ENCODE peak calls at places on chromosomes 12 and 14, in nine cellular contexts. Y, K, D, A, P, G, B, S and X are unnamed samples.
A peak's percentile ranks its signal among the peaks of the same experiment; 100 is the strongest.

GRCh38 chr12:92602930-92603623 is 99.7 kb upstream of the PLEKHG7 start:
- DNase-seq in A (no peak), D (no peak), K (no peak), S (no peak), P (no peak), Y (peak; percentile 41), B (no peak), G (no peak), X (no peak)

GRCh38 chr12:70919597-70920035 is 922 bp downstream of the PTPRR start:
- DNase-seq in B (no peak), G (no peak), K (peak; percentile 59), S (peak; percentile 9), P (no peak), D (no peak), Y (no peak), A (no peak), X (no peak)

GRCh38 chr14:51302319-51303030 is 62.4 kb downstream of the TMX1 start:
- DNase-seq in G (no peak), S (no peak), K (no peak), Y (no peak), D (no peak), B (no peak), P (no peak), A (peak; percentile 31), X (no peak)

GRCh38 chr14:104554608-104555401 is 24.8 kb upstream of the C14orf180 start:
- DNase-seq in Y (no peak), G (no peak), K (no peak), D (no peak), B (no peak), S (no peak), A (peak; percentile 11), P (peak; percentile 58), X (no peak)

GRCh38 chr14:61478971-61479473 is 157.6 kb downstream of the PRKCH start:
- DNase-seq in D (no peak), Y (no peak), G (no peak), B (no peak), P (no peak), K (peak; percentile 81), S (no peak), A (no peak), X (no peak)

GRCh38 chr14:69982220-69982795 is 103.1 kb downstream of the SMOC1 start:
- DNase-seq in Y (no peak), B (no peak), D (no peak), K (no peak), G (no peak), A (no peak), S (no peak), P (no peak), X (no peak)

GRCh38 chr14:65604946-65605345 is 192.4 kb downstream of the FUT8 start:
- DNase-seq in B (no peak), S (no peak), K (no peak), Y (peak; percentile 13), P (no peak), D (no peak), G (no peak), A (no peak), X (no peak)

GRCh38 chr12:55738113-55739024 is 4.6 kb upstream of the GDF11 start:
- DNase-seq in Y (peak; percentile 82), P (peak; percentile 90), G (peak; percentile 79), K (peak; percentile 98), B (peak; percentile 60), D (peak; percentile 90), A (peak; percentile 91), S (peak; percentile 92), X (no peak)

GRCh38 chr12:52181757-52182156 is 10.1 kb downstream of the KRT80 start:
- DNase-seq in D (no peak), P (peak; percentile 28), K (no peak), A (no peak), G (no peak), Y (peak; percentile 89), B (no peak), S (no peak), X (no peak)

GRCh38 chr14:35341454-35342159 is 49.4 kb downstream of the PSMA6 start:
- DNase-seq in A (peak; percentile 94), K (peak; percentile 57), B (no peak), D (no peak), S (peak; percentile 88), G (peak; percentile 28), P (peak; percentile 98), Y (peak; percentile 72), X (peak; percentile 97)

GRCh38 chr12:11601647-11602046 is 47.8 kb upstream of the ETV6 start:
- DNase-seq in G (no peak), S (no peak), B (no peak), K (no peak), A (no peak), D (no peak), Y (no peak), P (no peak), X (no peak)